ENCODE peak calls at places on chromosomes 13 and 19, in six cellular contexts. S, Q, A, O, D and I are unnamed samples.

GRCh38 chr19:51721905-51722304 is 1.9 kb downstream of the HAS1 start:
- DNase-seq in D (no peak), A (no peak), S (no peak), Q (no peak), O (no peak), I (no peak)

GRCh38 chr13:98202026-98202425 is 25.0 kb upstream of the RNF113B start:
- DNase-seq in S (peak), D (no peak), Q (peak), A (no peak), O (no peak), I (no peak)

GRCh38 chr19:3593156-3593555 is 7.9 kb downstream of the GIPC3 start:
- DNase-seq in O (no peak), D (no peak), S (peak), Q (no peak), A (no peak), I (no peak)

GRCh38 chr19:4139614-4140236 is 13.7 kb upstream of the CREB3L3 start:
- DNase-seq in O (no peak), A (peak), D (no peak), S (peak), Q (peak), I (no peak)

GRCh38 chr13:22316494-22317025 is 645.7 kb downstream of the FGF9 start:
- DNase-seq in D (no peak), S (no peak), O (no peak), Q (peak), A (no peak), I (no peak)

GRCh38 chr19:33823341-33823740 is 26.7 kb downstream of the KCTD15 start:
- DNase-seq in O (no peak), S (no peak), D (no peak), A (no peak), Q (no peak), I (no peak)

GRCh38 chr13:27403252-27403678 is 21.2 kb upstream of the GTF3A start:
- DNase-seq in S (peak), Q (no peak), D (no peak), A (peak), O (no peak), I (peak)

GRCh38 chr19:19081642-19082151 is 17.9 kb downstream of the SLC25A42 start:
- DNase-seq in Q (no peak), S (no peak), A (no peak), D (no peak), O (no peak), I (no peak)

GRCh38 chr13:69324109-69324886 is 783.3 kb upstream of the ATXN8OS start:
- DNase-seq in A (peak), S (peak), O (no peak), Q (no peak), D (no peak), I (no peak)

GRCh38 chr13:45149964-45150363 is 29.7 kb downstream of the GTF2F2 start:
- DNase-seq in Q (no peak), D (no peak), O (no peak), S (no peak), A (no peak), I (no peak)

GRCh38 chr13:42720116-42720857 is 61.1 kb upstream of the FAM216B start:
- DNase-seq in A (peak), O (peak), S (no peak), D (no peak), Q (peak), I (peak)

GRCh38 chr19:12703056-12703455 is 6.6 kb upstream of the FBXW9 start:
- DNase-seq in D (no peak), A (no peak), O (no peak), Q (no peak), S (peak), I (no peak)

GRCh38 chr19:7004313-7004931 is 16.8 kb downstream of the MBD3L2B start:
- DNase-seq in A (peak), O (no peak), D (no peak), S (peak), Q (no peak), I (no peak)

GRCh38 chr13:110415669-110416068 is 108.6 kb downstream of the COL4A2 start:
- DNase-seq in D (peak), Q (no peak), S (no peak), A (peak), O (no peak), I (no peak)

GRCh38 chr19:47407417-47407774 is 11.9 kb downstream of the MEIS3 start:
- DNase-seq in D (no peak), A (no peak), O (no peak), S (no peak), Q (no peak), I (no peak)

GRCh38 chr19:29983568-29983967 is 41.5 kb downstream of the URI1 start:
- DNase-seq in A (no peak), S (no peak), O (no peak), D (no peak), Q (no peak), I (no peak)

GRCh38 chr19:48806518-48806817 is 4.4 kb downstream of the BCAT2 start:
- DNase-seq in A (no peak), D (no peak), Q (no peak), O (no peak), S (peak), I (no peak)

GRCh38 chr19:48746738-48747575 is at the start of gene IZUMO1:
- DNase-seq in D (no peak), O (peak), S (peak), A (peak), Q (peak), I (no peak)

GRCh38 chr13:60329221-60329983 is 67.6 kb upstream of the TDRD3 start:
- DNase-seq in D (no peak), Q (peak), O (no peak), A (peak), S (peak), I (no peak)

GRCh38 chr19:35156673-35157014 is 2.1 kb downstream of the FXYD5 start:
- DNase-seq in Q (no peak), O (no peak), D (no peak), S (no peak), A (no peak), I (no peak)

GRCh38 chr19:41484822-41485221 is 41.9 kb downstream of the ERICH4 start:
- DNase-seq in A (no peak), O (no peak), S (no peak), D (no peak), Q (no peak), I (no peak)
- TF ChIP-seq CTCF in A (no peak), O (no peak), S (no peak), D (no peak), Q (no peak), I (no peak)

GRCh38 chr13:61918841-61919240 is 503.2 kb upstream of the PCDH20 start:
- DNase-seq in Q (no peak), O (no peak), A (no peak), S (no peak), D (no peak), I (no peak)

GRCh38 chr13:61913183-61913582 is 497.5 kb upstream of the PCDH20 start:
- DNase-seq in O (no peak), D (no peak), S (no peak), Q (no peak), A (peak), I (no peak)

GRCh38 chr13:61916483-61916882 is 500.8 kb upstream of the PCDH20 start:
- DNase-seq in O (no peak), A (no peak), Q (no peak), S (no peak), D (no peak), I (no peak)
- H3K4me3 ChIP-seq in O (no peak), A (no peak), Q (no peak), S (no peak), D (no peak), I (no peak)

DNA sequence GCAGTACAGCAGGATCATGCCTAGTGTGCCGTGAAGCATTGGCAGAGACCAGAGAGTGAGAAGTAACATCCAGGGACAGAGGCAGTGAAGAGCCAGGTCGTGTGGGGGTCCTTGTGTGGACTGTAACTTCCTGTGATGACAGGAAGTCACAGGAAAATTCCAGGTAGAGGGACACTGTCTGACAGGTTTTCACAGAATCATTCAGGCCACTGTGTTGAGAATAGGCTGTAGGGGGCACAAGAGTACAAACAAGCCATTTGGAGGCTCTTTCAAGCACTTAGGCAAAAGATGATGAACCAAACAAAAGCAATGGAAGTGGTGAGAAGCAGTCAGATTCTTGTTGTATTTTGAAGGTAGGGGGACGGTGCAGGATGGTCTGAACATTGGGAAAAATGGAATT is 46.4 kb downstream of the N4BP2L1 start:
- DNase-seq in S (peak), D (no peak), A (peak), O (peak), Q (no peak), I (no peak)
- TF ChIP-seq CTCF in S (peak), D (peak), A (peak), O (peak), Q (peak), I (peak)

DNA sequence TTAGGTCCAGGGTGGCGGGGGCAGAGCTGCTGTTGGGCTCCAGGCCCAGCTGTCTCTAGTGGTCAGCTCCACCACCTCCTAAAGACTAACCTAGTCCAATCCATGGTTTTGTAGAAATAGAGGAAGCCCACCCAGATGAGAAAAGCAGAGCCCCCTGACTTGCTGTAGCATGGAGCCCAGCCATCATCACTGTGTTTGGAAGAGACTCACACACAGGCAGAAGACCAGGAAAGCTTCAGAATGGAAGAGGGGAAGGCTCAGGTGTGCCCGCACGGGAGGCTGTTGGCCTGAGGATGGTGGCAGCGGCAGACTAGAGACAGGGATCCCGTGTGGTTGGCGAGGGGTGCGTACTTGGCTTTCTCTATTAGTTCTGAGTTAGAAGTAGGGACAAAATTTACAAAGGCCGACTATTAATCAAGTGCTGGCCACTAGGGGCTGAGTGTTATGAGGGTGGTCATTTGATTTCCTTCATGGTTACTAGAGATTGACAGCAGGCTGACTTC is 193.2 kb upstream of the SOX1 start:
- DNase-seq in O (no peak), Q (no peak), A (no peak), D (peak), S (no peak), I (no peak)
- H3K4me3 ChIP-seq in O (no peak), Q (no peak), A (no peak), D (no peak), S (no peak), I (no peak)

GRCh38 chr19:42326969-42327368 is 1.5 kb downstream of the MEGF8 start:
- DNase-seq in S (no peak), D (no peak), Q (no peak), O (no peak), A (no peak), I (no peak)

GRCh38 chr19:42325308-42325895 is at the start of gene MEGF8:
- DNase-seq in D (peak), Q (peak), S (peak), A (peak), O (peak), I (peak)

GRCh38 chr19:42327381-42327780 is 1.9 kb downstream of the MEGF8 start:
- DNase-seq in A (no peak), D (no peak), O (no peak), S (no peak), Q (no peak), I (no peak)

GRCh38 chr19:42324655-42325307 is 654 bp upstream of the MEGF8 start:
- DNase-seq in Q (peak), O (no peak), D (no peak), S (peak), A (no peak), I (no peak)

GRCh38 chr19:42325896-42326771 is 699 bp downstream of the MEGF8 start:
- DNase-seq in S (no peak), O (no peak), Q (no peak), D (no peak), A (no peak), I (no peak)
- TF ChIP-seq CTCF in S (peak), O (no peak), Q (peak), D (no peak), A (no peak), I (peak)

GRCh38 chr19:36524617-36525016 is 3.5 kb downstream of the ZNF260 start:
- DNase-seq in Q (no peak), O (no peak), D (no peak), S (no peak), A (no peak), I (no peak)

GRCh38 chr19:36528921-36529518 is 949 bp upstream of the ZNF260 start:
- DNase-seq in A (no peak), Q (no peak), D (no peak), O (no peak), S (peak), I (no peak)

GRCh38 chr19:36526581-36526980 is 1.5 kb downstream of the ZNF260 start:
- DNase-seq in O (no peak), D (no peak), A (peak), Q (no peak), S (no peak), I (no peak)

GRCh38 chr19:36527873-36528193 is 238 bp downstream of the ZNF260 start:
- DNase-seq in S (no peak), O (no peak), Q (no peak), A (no peak), D (no peak), I (no peak)

DNA sequence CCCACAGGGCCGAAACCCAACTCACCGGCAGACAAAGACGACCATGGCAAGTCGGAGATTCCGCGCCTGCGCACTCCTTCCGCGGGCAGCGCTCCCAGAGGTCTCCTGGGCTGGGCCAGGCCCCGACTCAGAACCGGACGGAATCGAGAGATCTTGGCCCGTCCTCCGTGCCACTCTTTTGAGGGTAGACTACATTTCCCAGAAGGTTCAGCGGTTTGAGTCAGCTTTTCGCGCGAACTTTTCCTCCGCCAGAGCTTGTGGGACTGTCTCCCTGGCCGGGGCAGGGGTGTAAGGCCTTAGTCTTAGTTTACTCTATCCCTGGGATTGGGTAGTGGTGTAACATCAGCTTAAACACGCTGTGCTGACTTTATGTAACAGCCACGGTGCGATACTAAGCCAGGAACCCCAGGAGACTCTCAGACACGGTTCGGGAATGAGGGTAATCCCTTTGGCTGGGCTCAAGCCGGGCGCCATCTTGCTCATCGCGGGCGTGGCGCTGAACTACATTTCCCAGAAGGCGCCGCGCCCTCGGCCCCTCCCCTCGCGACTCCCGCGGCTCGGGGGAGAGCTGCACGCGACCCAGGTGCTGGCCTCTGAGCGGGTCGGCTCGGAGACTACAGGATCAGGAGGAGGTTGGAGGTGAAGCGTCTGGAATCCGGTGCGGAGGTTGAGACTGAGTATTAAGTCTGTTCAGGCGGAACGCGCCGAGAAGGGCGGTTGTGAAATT is at the start of gene ZNF260:
- DNase-seq in Q (peak), S (peak), D (peak), O (peak), A (peak), I (peak)
- H3K4me3 ChIP-seq in Q (peak), S (peak), D (peak), O (peak), A (peak), I (peak)

GRCh38 chr19:1817553-1818179 is 5.6 kb upstream of the ATP8B3 start:
- DNase-seq in S (no peak), A (no peak), D (no peak), O (no peak), Q (no peak), I (no peak)
- TF ChIP-seq CTCF in S (no peak), A (no peak), D (no peak), O (no peak), Q (no peak), I (no peak)